ENCODE peak calls at places on chromosomes 2 and 18, in ten cellular contexts. One of them, this sample, is unnamed.

GRCh38 chr2:33370886-33371285 is 105.6 kb upstream of the RASGRP3 start:
- DNase-seq in effector memory CD8-positive, alpha-beta T cell: no peak
- DNase-seq in C1 segment of cervical spinal cord: no peak
- DNase-seq in astrocyte: no peak
- DNase-seq in ELR: no peak
- DNase-seq in activated T-cell treated with anti-CD3 and anti-CD28 coated beads for 1 hour: no peak
- DNase-seq in NCI-H1436: no peak
- DNase-seq in midbrain: no peak
- DNase-seq in Right ventricle myocardium superior: no peak
- DNase-seq in activated T-helper 1 cell treated with anti-CD3 and anti-CD28 coated beads, Interleukin-12 subunit alpha, Interleukin-12 subunit beta, Interleukin-2, Interleukin-4 antibody, amounts not matched to agents 30 ng/mL and 10 ng/mL and 1 ng/mL, durations not matched to agents 14 hours and 24 hours and 36 hours: no peak
- DNase-seq in this sample: no peak

GRCh38 chr2:229810786-229811185 is 96.4 kb upstream of the DNER start:
- DNase-seq in midbrain: no peak
- DNase-seq in activated T-cell treated with anti-CD3 and anti-CD28 coated beads for 1 hour: no peak
- DNase-seq in ELR: no peak
- DNase-seq in activated T-helper 1 cell treated with anti-CD3 and anti-CD28 coated beads, Interleukin-12 subunit alpha, Interleukin-12 subunit beta, Interleukin-2, Interleukin-4 antibody, amounts not matched to agents 30 ng/mL and 10 ng/mL and 1 ng/mL, durations not matched to agents 14 hours and 24 hours and 36 hours: no peak
- DNase-seq in astrocyte: no peak
- DNase-seq in Right ventricle myocardium superior: no peak
- DNase-seq in NCI-H1436: no peak
- DNase-seq in C1 segment of cervical spinal cord: no peak
- DNase-seq in effector memory CD8-positive, alpha-beta T cell: no peak
- DNase-seq in this sample: no peak

GRCh38 chr2:31318360-31319336 is 84.7 kb downstream of the EHD3 start:
- DNase-seq in Right ventricle myocardium superior: peak
- DNase-seq in astrocyte: peak
- DNase-seq in NCI-H1436: no peak
- DNase-seq in activated T-helper 1 cell treated with anti-CD3 and anti-CD28 coated beads, Interleukin-12 subunit alpha, Interleukin-12 subunit beta, Interleukin-2, Interleukin-4 antibody, amounts not matched to agents 30 ng/mL and 10 ng/mL and 1 ng/mL, durations not matched to agents 14 hours and 24 hours and 36 hours: peak
- DNase-seq in ELR: peak
- DNase-seq in activated T-cell treated with anti-CD3 and anti-CD28 coated beads for 1 hour: peak
- DNase-seq in midbrain: no peak
- DNase-seq in effector memory CD8-positive, alpha-beta T cell: no peak
- DNase-seq in C1 segment of cervical spinal cord: no peak
- DNase-seq in this sample: no peak

GRCh38 chr2:172655838-172656573 is 79.6 kb upstream of the RAPGEF4 start:
- DNase-seq in ELR: peak
- DNase-seq in Right ventricle myocardium superior: no peak
- DNase-seq in C1 segment of cervical spinal cord: no peak
- DNase-seq in activated T-cell treated with anti-CD3 and anti-CD28 coated beads for 1 hour: no peak
- DNase-seq in NCI-H1436: no peak
- DNase-seq in midbrain: no peak
- DNase-seq in activated T-helper 1 cell treated with anti-CD3 and anti-CD28 coated beads, Interleukin-12 subunit alpha, Interleukin-12 subunit beta, Interleukin-2, Interleukin-4 antibody, amounts not matched to agents 30 ng/mL and 10 ng/mL and 1 ng/mL, durations not matched to agents 14 hours and 24 hours and 36 hours: no peak
- DNase-seq in effector memory CD8-positive, alpha-beta T cell: no peak
- DNase-seq in astrocyte: no peak
- DNase-seq in this sample: no peak

GRCh38 chr2:86286518-86286917 is 50.9 kb downstream of the REEP1 start:
- DNase-seq in activated T-helper 1 cell treated with anti-CD3 and anti-CD28 coated beads, Interleukin-12 subunit alpha, Interleukin-12 subunit beta, Interleukin-2, Interleukin-4 antibody, amounts not matched to agents 30 ng/mL and 10 ng/mL and 1 ng/mL, durations not matched to agents 14 hours and 24 hours and 36 hours: no peak
- DNase-seq in NCI-H1436: no peak
- DNase-seq in midbrain: no peak
- DNase-seq in ELR: no peak
- DNase-seq in astrocyte: no peak
- DNase-seq in Right ventricle myocardium superior: no peak
- DNase-seq in activated T-cell treated with anti-CD3 and anti-CD28 coated beads for 1 hour: no peak
- DNase-seq in C1 segment of cervical spinal cord: no peak
- DNase-seq in effector memory CD8-positive, alpha-beta T cell: no peak
- DNase-seq in this sample: no peak

GRCh38 chr2:173716458-173717052 is 248.6 kb downstream of the SP3 start:
- DNase-seq in effector memory CD8-positive, alpha-beta T cell: no peak
- DNase-seq in C1 segment of cervical spinal cord: no peak
- DNase-seq in activated T-cell treated with anti-CD3 and anti-CD28 coated beads for 1 hour: no peak
- DNase-seq in Right ventricle myocardium superior: no peak
- DNase-seq in ELR: peak
- DNase-seq in midbrain: no peak
- DNase-seq in astrocyte: peak
- DNase-seq in activated T-helper 1 cell treated with anti-CD3 and anti-CD28 coated beads, Interleukin-12 subunit alpha, Interleukin-12 subunit beta, Interleukin-2, Interleukin-4 antibody, amounts not matched to agents 30 ng/mL and 10 ng/mL and 1 ng/mL, durations not matched to agents 14 hours and 24 hours and 36 hours: no peak
- DNase-seq in NCI-H1436: no peak
- DNase-seq in this sample: no peak

GRCh38 chr2:155525194-155525593 is 807.3 kb downstream of the NR4A2 start:
- DNase-seq in effector memory CD8-positive, alpha-beta T cell: no peak
- DNase-seq in astrocyte: no peak
- DNase-seq in activated T-helper 1 cell treated with anti-CD3 and anti-CD28 coated beads, Interleukin-12 subunit alpha, Interleukin-12 subunit beta, Interleukin-2, Interleukin-4 antibody, amounts not matched to agents 30 ng/mL and 10 ng/mL and 1 ng/mL, durations not matched to agents 14 hours and 24 hours and 36 hours: no peak
- DNase-seq in C1 segment of cervical spinal cord: no peak
- DNase-seq in ELR: no peak
- DNase-seq in midbrain: no peak
- DNase-seq in Right ventricle myocardium superior: no peak
- DNase-seq in NCI-H1436: no peak
- DNase-seq in activated T-cell treated with anti-CD3 and anti-CD28 coated beads for 1 hour: no peak
- DNase-seq in this sample: no peak

GRCh38 chr2:187461294-187462261 is 13.5 kb upstream of the CALCRL start:
- DNase-seq in ELR: no peak
- DNase-seq in NCI-H1436: no peak
- DNase-seq in effector memory CD8-positive, alpha-beta T cell: no peak
- DNase-seq in activated T-helper 1 cell treated with anti-CD3 and anti-CD28 coated beads, Interleukin-12 subunit alpha, Interleukin-12 subunit beta, Interleukin-2, Interleukin-4 antibody, amounts not matched to agents 30 ng/mL and 10 ng/mL and 1 ng/mL, durations not matched to agents 14 hours and 24 hours and 36 hours: no peak
- DNase-seq in Right ventricle myocardium superior: peak
- DNase-seq in midbrain: no peak
- DNase-seq in activated T-cell treated with anti-CD3 and anti-CD28 coated beads for 1 hour: no peak
- DNase-seq in astrocyte: no peak
- DNase-seq in C1 segment of cervical spinal cord: no peak
- DNase-seq in this sample: no peak

GRCh38 chr18:79195716-79196683 is 126.8 kb downstream of the ATP9B start:
- DNase-seq in midbrain: no peak
- DNase-seq in effector memory CD8-positive, alpha-beta T cell: no peak
- DNase-seq in activated T-cell treated with anti-CD3 and anti-CD28 coated beads for 1 hour: no peak
- DNase-seq in Right ventricle myocardium superior: no peak
- DNase-seq in astrocyte: no peak
- DNase-seq in activated T-helper 1 cell treated with anti-CD3 and anti-CD28 coated beads, Interleukin-12 subunit alpha, Interleukin-12 subunit beta, Interleukin-2, Interleukin-4 antibody, amounts not matched to agents 30 ng/mL and 10 ng/mL and 1 ng/mL, durations not matched to agents 14 hours and 24 hours and 36 hours: no peak
- DNase-seq in NCI-H1436: no peak
- DNase-seq in ELR: no peak
- DNase-seq in C1 segment of cervical spinal cord: no peak
- DNase-seq in this sample: no peak